ENCODE peak calls at places on chromosomes 16 and 17, in nine cellular contexts. One of them, this sample, is unnamed.

GRCh38 chr17:55432358-55433028 is 10.9 kb upstream of the MMD start:
- DNase-seq in mesendoderm: no peak
- DNase-seq in heart left ventricle: no peak
- DNase-seq in tibial nerve: no peak
- DNase-seq in effector memory CD4-positive, alpha-beta T cell: no peak
- DNase-seq in esophagus squamous epithelium: no peak
- DNase-seq in small intestine: no peak
- DNase-seq in stomach: no peak
- DNase-seq in colonic mucosa: no peak
- DNase-seq in this sample: no peak

GRCh38 chr16:64499211-64499610 is 622.7 kb downstream of the CDH11 start:
- DNase-seq in small intestine: no peak
- DNase-seq in colonic mucosa: no peak
- DNase-seq in stomach: no peak
- DNase-seq in effector memory CD4-positive, alpha-beta T cell: no peak
- DNase-seq in mesendoderm: peak
- DNase-seq in heart left ventricle: no peak
- DNase-seq in tibial nerve: no peak
- DNase-seq in esophagus squamous epithelium: no peak
- DNase-seq in this sample: no peak

GRCh38 chr17:19686400-19687090 is 29.8 kb downstream of the SLC47A2 start:
- DNase-seq in stomach: no peak
- DNase-seq in mesendoderm: no peak
- DNase-seq in small intestine: no peak
- DNase-seq in colonic mucosa: no peak
- DNase-seq in effector memory CD4-positive, alpha-beta T cell: no peak
- DNase-seq in tibial nerve: no peak
- DNase-seq in heart left ventricle: no peak
- DNase-seq in esophagus squamous epithelium: no peak
- DNase-seq in this sample: no peak

GRCh38 chr16:9447195-9447551 is 355.7 kb downstream of the HAPSTR1 start:
- DNase-seq in tibial nerve: no peak
- DNase-seq in effector memory CD4-positive, alpha-beta T cell: no peak
- DNase-seq in colonic mucosa: no peak
- DNase-seq in small intestine: no peak
- DNase-seq in heart left ventricle: peak
- DNase-seq in mesendoderm: no peak
- DNase-seq in stomach: peak
- DNase-seq in esophagus squamous epithelium: no peak
- DNase-seq in this sample: no peak

GRCh38 chr17:1883536-1883935 is 53.7 kb downstream of the RPA1 start:
- DNase-seq in tibial nerve: no peak
- DNase-seq in stomach: no peak
- DNase-seq in effector memory CD4-positive, alpha-beta T cell: no peak
- DNase-seq in colonic mucosa: no peak
- DNase-seq in heart left ventricle: no peak
- DNase-seq in small intestine: no peak
- DNase-seq in esophagus squamous epithelium: no peak
- DNase-seq in mesendoderm: no peak
- DNase-seq in this sample: no peak

GRCh38 chr17:55458977-55459376 is 37.3 kb upstream of the MMD start:
- DNase-seq in tibial nerve: no peak
- DNase-seq in esophagus squamous epithelium: no peak
- DNase-seq in heart left ventricle: no peak
- DNase-seq in effector memory CD4-positive, alpha-beta T cell: no peak
- DNase-seq in colonic mucosa: no peak
- DNase-seq in mesendoderm: no peak
- DNase-seq in small intestine: no peak
- DNase-seq in stomach: no peak
- DNase-seq in this sample: no peak

GRCh38 chr16:78953526-78953925 is 647.0 kb downstream of the MAF start:
- DNase-seq in mesendoderm: no peak
- DNase-seq in stomach: no peak
- DNase-seq in heart left ventricle: no peak
- DNase-seq in effector memory CD4-positive, alpha-beta T cell: no peak
- DNase-seq in colonic mucosa: no peak
- DNase-seq in tibial nerve: no peak
- DNase-seq in esophagus squamous epithelium: no peak
- DNase-seq in small intestine: no peak
- DNase-seq in this sample: no peak

GRCh38 chr17:76867578-76868175 is 527 bp upstream of the MGAT5B start:
- DNase-seq in esophagus squamous epithelium: no peak
- DNase-seq in small intestine: no peak
- DNase-seq in colonic mucosa: no peak
- DNase-seq in mesendoderm: peak
- DNase-seq in heart left ventricle: no peak
- DNase-seq in tibial nerve: no peak
- DNase-seq in stomach: no peak
- DNase-seq in effector memory CD4-positive, alpha-beta T cell: no peak
- DNase-seq in this sample: no peak

GRCh38 chr16:3654249-3654991 is at the start of gene DNASE1:
- DNase-seq in heart left ventricle: peak
- DNase-seq in colonic mucosa: peak
- DNase-seq in tibial nerve: peak
- DNase-seq in effector memory CD4-positive, alpha-beta T cell: peak
- DNase-seq in small intestine: peak
- DNase-seq in stomach: peak
- DNase-seq in mesendoderm: peak
- DNase-seq in esophagus squamous epithelium: no peak
- DNase-seq in this sample: no peak

GRCh38 chr16:25922438-25922837 is 230.7 kb downstream of the HS3ST4 start:
- DNase-seq in mesendoderm: no peak
- DNase-seq in heart left ventricle: no peak
- DNase-seq in effector memory CD4-positive, alpha-beta T cell: no peak
- DNase-seq in stomach: no peak
- DNase-seq in esophagus squamous epithelium: no peak
- DNase-seq in tibial nerve: no peak
- DNase-seq in small intestine: no peak
- DNase-seq in colonic mucosa: no peak
- DNase-seq in this sample: no peak

GRCh38 chr17:32916134-32916533 is 11.8 kb upstream of the TMEM98 start:
- DNase-seq in tibial nerve: no peak
- DNase-seq in esophagus squamous epithelium: no peak
- DNase-seq in stomach: no peak
- DNase-seq in colonic mucosa: no peak
- DNase-seq in mesendoderm: no peak
- DNase-seq in small intestine: no peak
- DNase-seq in effector memory CD4-positive, alpha-beta T cell: no peak
- DNase-seq in heart left ventricle: no peak
- DNase-seq in this sample: no peak

GRCh38 chr16:84840687-84841627 is 21.2 kb downstream of the CRISPLD2 start:
- DNase-seq in tibial nerve: no peak
- DNase-seq in colonic mucosa: no peak
- DNase-seq in heart left ventricle: no peak
- DNase-seq in effector memory CD4-positive, alpha-beta T cell: no peak
- DNase-seq in stomach: no peak
- DNase-seq in small intestine: no peak
- DNase-seq in mesendoderm: no peak
- DNase-seq in esophagus squamous epithelium: no peak
- DNase-seq in this sample: no peak

GRCh38 chr17:67258836-67259468 is 14.0 kb upstream of the HELZ start:
- DNase-seq in esophagus squamous epithelium: no peak
- DNase-seq in heart left ventricle: no peak
- DNase-seq in effector memory CD4-positive, alpha-beta T cell: peak
- DNase-seq in small intestine: peak
- DNase-seq in colonic mucosa: no peak
- DNase-seq in stomach: no peak
- DNase-seq in mesendoderm: no peak
- DNase-seq in tibial nerve: no peak
- DNase-seq in this sample: no peak

DNA sequence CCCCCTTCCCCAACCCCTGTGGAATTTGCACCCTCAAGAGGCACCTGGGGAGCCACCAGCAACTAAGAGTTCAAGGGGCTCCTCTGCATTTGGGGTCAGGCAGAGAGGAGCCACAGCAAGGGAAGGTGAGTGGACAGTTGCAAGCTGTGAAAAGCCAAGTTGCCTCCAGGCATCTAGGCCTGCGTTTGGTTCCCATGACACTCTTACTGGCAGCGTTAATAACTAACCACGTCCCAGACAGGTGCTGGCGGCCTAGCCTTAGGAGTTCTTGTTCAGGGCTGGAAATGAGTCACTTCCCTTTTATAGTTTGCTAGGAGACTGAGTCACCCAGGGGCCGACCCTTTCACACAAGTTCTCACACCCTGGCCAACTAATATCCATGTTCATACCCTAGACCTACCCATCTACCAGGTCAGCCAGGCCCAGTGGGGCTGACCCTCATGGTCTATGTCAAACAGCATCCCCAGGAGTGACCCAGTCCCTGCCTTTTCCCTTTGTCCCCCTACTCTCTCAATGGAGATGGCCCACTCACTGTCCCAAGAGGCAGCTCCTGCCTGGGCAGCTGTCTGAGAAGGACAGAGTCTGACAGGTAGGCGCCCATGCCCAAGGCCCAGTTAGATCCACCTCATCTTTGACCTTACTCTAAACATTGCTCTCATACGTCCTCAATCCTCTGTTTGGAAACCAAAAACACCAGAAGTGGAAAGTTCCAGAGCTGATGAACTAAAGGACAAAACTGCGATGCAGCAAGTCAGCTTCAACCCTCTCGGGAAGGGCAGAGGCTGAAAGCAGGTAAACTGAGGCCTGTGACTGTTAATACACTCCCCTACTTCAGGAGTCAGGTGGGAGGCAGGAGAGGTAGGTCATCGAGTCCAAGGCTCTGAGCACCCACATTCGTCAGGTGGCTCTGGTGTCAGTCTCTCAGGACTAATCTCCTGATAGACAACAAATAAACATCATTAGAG is 300.6 kb downstream of the SOX9 start:
- DNase-seq in esophagus squamous epithelium: no peak
- DNase-seq in effector memory CD4-positive, alpha-beta T cell: no peak
- DNase-seq in mesendoderm: peak
- DNase-seq in stomach: peak
- DNase-seq in tibial nerve: no peak
- DNase-seq in heart left ventricle: no peak
- DNase-seq in colonic mucosa: peak
- DNase-seq in small intestine: peak
- DNase-seq in this sample: no peak
- H3K27ac ChIP-seq in esophagus squamous epithelium: peak
- H3K27ac ChIP-seq in effector memory CD4-positive, alpha-beta T cell: no peak
- H3K27ac ChIP-seq in mesendoderm: no peak
- H3K27ac ChIP-seq in stomach: peak
- H3K27ac ChIP-seq in tibial nerve: no peak
- H3K27ac ChIP-seq in heart left ventricle: no peak
- H3K27ac ChIP-seq in colonic mucosa: peak
- H3K27ac ChIP-seq in small intestine: peak
- H3K27ac ChIP-seq in this sample: no peak

GRCh38 chr17:50036455-50037320 is 19.2 kb upstream of the ITGA3 start:
- DNase-seq in heart left ventricle: no peak
- DNase-seq in colonic mucosa: no peak
- DNase-seq in effector memory CD4-positive, alpha-beta T cell: no peak
- DNase-seq in small intestine: no peak
- DNase-seq in tibial nerve: no peak
- DNase-seq in mesendoderm: no peak
- DNase-seq in esophagus squamous epithelium: no peak
- DNase-seq in stomach: no peak
- DNase-seq in this sample: no peak
- H3K27ac ChIP-seq in heart left ventricle: no peak
- H3K27ac ChIP-seq in colonic mucosa: no peak
- H3K27ac ChIP-seq in effector memory CD4-positive, alpha-beta T cell: no peak
- H3K27ac ChIP-seq in small intestine: no peak
- H3K27ac ChIP-seq in tibial nerve: peak
- H3K27ac ChIP-seq in mesendoderm: no peak
- H3K27ac ChIP-seq in esophagus squamous epithelium: peak
- H3K27ac ChIP-seq in stomach: no peak
- H3K27ac ChIP-seq in this sample: no peak

GRCh38 chr16:75238853-75239371 is 12.5 kb downstream of the BCAR1 start:
- DNase-seq in small intestine: no peak
- DNase-seq in heart left ventricle: no peak
- DNase-seq in esophagus squamous epithelium: no peak
- DNase-seq in tibial nerve: no peak
- DNase-seq in mesendoderm: no peak
- DNase-seq in colonic mucosa: no peak
- DNase-seq in stomach: no peak
- DNase-seq in effector memory CD4-positive, alpha-beta T cell: no peak
- DNase-seq in this sample: no peak
- H3K27ac ChIP-seq in small intestine: no peak
- H3K27ac ChIP-seq in heart left ventricle: peak
- H3K27ac ChIP-seq in esophagus squamous epithelium: peak
- H3K27ac ChIP-seq in tibial nerve: peak
- H3K27ac ChIP-seq in mesendoderm: no peak
- H3K27ac ChIP-seq in colonic mucosa: no peak
- H3K27ac ChIP-seq in stomach: peak
- H3K27ac ChIP-seq in effector memory CD4-positive, alpha-beta T cell: no peak
- H3K27ac ChIP-seq in this sample: peak

GRCh38 chr17:38743556-38744171 is 4.5 kb downstream of the PCGF2 start:
- DNase-seq in colonic mucosa: peak
- DNase-seq in stomach: no peak
- DNase-seq in mesendoderm: no peak
- DNase-seq in small intestine: no peak
- DNase-seq in effector memory CD4-positive, alpha-beta T cell: no peak
- DNase-seq in tibial nerve: no peak
- DNase-seq in esophagus squamous epithelium: no peak
- DNase-seq in heart left ventricle: no peak
- DNase-seq in this sample: no peak

GRCh38 chr17:38742431-38743308 is 5.5 kb downstream of the PCGF2 start:
- DNase-seq in stomach: no peak
- DNase-seq in effector memory CD4-positive, alpha-beta T cell: no peak
- DNase-seq in tibial nerve: peak
- DNase-seq in mesendoderm: no peak
- DNase-seq in small intestine: peak
- DNase-seq in colonic mucosa: peak
- DNase-seq in esophagus squamous epithelium: no peak
- DNase-seq in heart left ventricle: peak
- DNase-seq in this sample: no peak

GRCh38 chr17:38741443-38741842 is 6.7 kb downstream of the PCGF2 start:
- DNase-seq in tibial nerve: no peak
- DNase-seq in esophagus squamous epithelium: no peak
- DNase-seq in colonic mucosa: no peak
- DNase-seq in heart left ventricle: no peak
- DNase-seq in small intestine: no peak
- DNase-seq in effector memory CD4-positive, alpha-beta T cell: no peak
- DNase-seq in stomach: no peak
- DNase-seq in mesendoderm: no peak
- DNase-seq in this sample: no peak

GRCh38 chr17:38740806-38741205 is 7.3 kb downstream of the PCGF2 start:
- DNase-seq in esophagus squamous epithelium: no peak
- DNase-seq in tibial nerve: no peak
- DNase-seq in effector memory CD4-positive, alpha-beta T cell: no peak
- DNase-seq in small intestine: no peak
- DNase-seq in mesendoderm: no peak
- DNase-seq in heart left ventricle: no peak
- DNase-seq in stomach: no peak
- DNase-seq in colonic mucosa: no peak
- DNase-seq in this sample: no peak

DNA sequence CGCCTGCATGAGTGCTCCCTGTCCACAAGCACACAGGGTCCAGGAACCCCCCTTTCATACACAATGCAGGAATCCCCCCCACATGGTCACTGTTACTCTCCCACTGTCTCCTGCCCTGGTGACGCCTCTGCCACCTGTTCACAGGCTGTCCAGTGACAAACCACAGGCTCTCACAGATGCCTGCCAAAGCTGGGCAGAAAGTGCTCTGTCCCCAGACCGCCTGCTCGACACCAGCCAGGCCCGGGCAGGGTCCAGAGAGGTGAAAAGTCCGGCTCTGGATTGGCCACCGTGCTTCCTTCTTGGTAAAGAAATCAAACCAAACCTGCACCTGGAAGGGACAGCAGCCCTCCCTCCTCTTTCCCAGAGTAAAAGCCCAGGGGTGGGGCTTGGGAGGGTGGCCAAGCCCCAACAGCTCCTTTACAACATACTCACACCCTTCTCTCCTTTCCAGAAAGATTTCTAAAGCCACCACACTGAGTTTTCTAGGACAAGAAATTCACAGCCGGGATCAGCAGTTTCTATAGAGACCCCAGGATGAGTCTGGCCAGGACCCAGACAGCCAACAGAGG is 6.2 kb downstream of the PCGF2 start:
- DNase-seq in esophagus squamous epithelium: no peak
- DNase-seq in tibial nerve: no peak
- DNase-seq in small intestine: peak
- DNase-seq in mesendoderm: no peak
- DNase-seq in effector memory CD4-positive, alpha-beta T cell: no peak
- DNase-seq in colonic mucosa: peak
- DNase-seq in heart left ventricle: peak
- DNase-seq in stomach: peak
- DNase-seq in this sample: no peak
- H3K27ac ChIP-seq in esophagus squamous epithelium: peak
- H3K27ac ChIP-seq in tibial nerve: peak
- H3K27ac ChIP-seq in small intestine: no peak
- H3K27ac ChIP-seq in mesendoderm: no peak
- H3K27ac ChIP-seq in effector memory CD4-positive, alpha-beta T cell: no peak
- H3K27ac ChIP-seq in colonic mucosa: peak
- H3K27ac ChIP-seq in heart left ventricle: peak
- H3K27ac ChIP-seq in stomach: peak
- H3K27ac ChIP-seq in this sample: no peak